ENCODE peak calls at places on chromosome 6, in ten cellular contexts. K is ELR; J is GM13977; I is pulmonary artery endothelial cell; N is stimulated activated naive CD4-positive, alpha-beta T cell; F is LoVo; W is NCI-H2029; P is GM04504; Z is AG08395; C is stimulated activated CD4-positive, alpha-beta T cell treated with anti-CD3 and anti-CD28 coated beads, Interleukin-4, amount 100 ng/mL, for 48 hours. A is an unnamed sample.

GRCh38 chr6:158050955-158051354 is 69.3 kb downstream of the SYNJ2 start:
- DNase-seq in W (no peak), F (no peak), J (no peak), N (no peak), K (peak), C (no peak), P (peak), I (no peak), Z (peak), A (no peak)

GRCh38 chr6:84526631-84527030 is 237.8 kb downstream of the TBX18 start:
- DNase-seq in C (no peak), F (no peak), I (no peak), Z (no peak), W (no peak), P (no peak), J (no peak), K (no peak), N (no peak), A (no peak)

GRCh38 chr6:3773696-3774298 is 22.3 kb upstream of the PXDC1 start:
- DNase-seq in I (no peak), J (no peak), P (no peak), Z (peak), K (no peak), W (no peak), N (no peak), F (no peak), C (no peak), A (peak)

GRCh38 chr6:152401978-152402377 is 235.2 kb downstream of the SYNE1 start:
- DNase-seq in J (no peak), F (peak), W (no peak), Z (peak), P (peak), N (no peak), C (no peak), K (peak), I (no peak), A (no peak)

GRCh38 chr6:94052754-94053153 is 633.4 kb upstream of the EPHA7 start:
- DNase-seq in P (no peak), N (no peak), C (no peak), I (no peak), K (no peak), J (no peak), F (no peak), Z (no peak), W (no peak), A (no peak)

GRCh38 chr6:111997078-111997862 is 56.6 kb upstream of the CCN6 start:
- DNase-seq in J (peak), P (peak), F (peak), N (peak), K (peak), W (peak), I (no peak), Z (peak), C (peak), A (peak)

GRCh38 chr6:168206186-168206585 is 113.4 kb downstream of the DACT2 start:
- DNase-seq in J (no peak), F (no peak), N (no peak), K (no peak), C (no peak), W (no peak), Z (peak), I (no peak), P (no peak), A (no peak)

GRCh38 chr6:137541531-137541930 is 47.3 kb upstream of the OLIG3 start:
- DNase-seq in Z (no peak), W (no peak), C (no peak), I (no peak), J (no peak), F (no peak), N (no peak), P (no peak), K (no peak), A (no peak)

GRCh38 chr6:130223508-130223907 is 757 bp upstream of the SAMD3 start:
- DNase-seq in I (no peak), Z (no peak), F (no peak), J (peak), C (peak), P (no peak), K (peak), N (peak), W (no peak), A (no peak)

GRCh38 chr6:10272591-10272990 is 142.3 kb downstream of the TFAP2A start:
- DNase-seq in N (no peak), C (no peak), W (no peak), K (peak), P (no peak), J (no peak), Z (peak), I (no peak), F (no peak), A (no peak)

GRCh38 chr6:22765015-22765414 is 195.6 kb downstream of the HDGFL1 start:
- DNase-seq in C (no peak), F (no peak), P (no peak), K (peak), N (no peak), Z (no peak), W (no peak), I (peak), J (no peak), A (peak)

GRCh38 chr6:30265166-30265565 is 52.0 kb upstream of the TRIM26 start:
- DNase-seq in J (no peak), F (no peak), K (no peak), I (no peak), W (no peak), P (no peak), Z (no peak), N (no peak), C (no peak), A (no peak)

GRCh38 chr6:76779068-76779467 is 684.2 kb downstream of the HTR1B start:
- DNase-seq in N (no peak), I (no peak), K (no peak), F (no peak), Z (no peak), C (no peak), P (no peak), J (no peak), W (no peak), A (no peak)

GRCh38 chr6:130140084-130140483 is 82.7 kb downstream of the SAMD3 start:
- DNase-seq in F (no peak), N (no peak), C (no peak), W (no peak), Z (no peak), K (no peak), I (no peak), P (no peak), J (no peak), A (no peak)

GRCh38 chr6:99836471-99836870 is 157.6 kb downstream of the MCHR2 start:
- DNase-seq in Z (no peak), F (no peak), P (no peak), C (no peak), K (no peak), W (no peak), J (no peak), N (no peak), I (no peak), A (no peak)

GRCh38 chr6:70753870-70754269 is 86.2 kb downstream of the SMAP1 start:
- DNase-seq in K (no peak), I (no peak), C (no peak), Z (no peak), J (no peak), F (no peak), W (no peak), N (no peak), P (no peak), A (no peak)

GRCh38 chr6:44920952-44921491 is 407.1 kb upstream of the RUNX2 start:
- DNase-seq in I (no peak), C (no peak), J (no peak), W (peak), Z (no peak), F (no peak), N (no peak), P (no peak), K (no peak), A (peak)

GRCh38 chr6:138805431-138805830 is 9.5 kb downstream of the ECT2L start:
- DNase-seq in P (peak), F (no peak), I (no peak), K (peak), C (no peak), W (no peak), J (no peak), Z (peak), N (no peak), A (no peak)

GRCh38 chr6:136129365-136129764 is 120.7 kb downstream of the MTFR2 start:
- DNase-seq in C (no peak), N (no peak), I (no peak), P (no peak), W (no peak), Z (no peak), F (no peak), K (no peak), J (no peak), A (no peak)

GRCh38 chr6:91477688-91478087 is 890.8 kb upstream of the MAP3K7 start:
- DNase-seq in W (no peak), K (no peak), I (no peak), N (no peak), J (no peak), C (no peak), Z (no peak), F (no peak), P (no peak), A (no peak)

GRCh38 chr6:20092071-20092566 is 120.2 kb downstream of the MBOAT1 start:
- DNase-seq in C (no peak), J (no peak), Z (peak), K (peak), F (peak), W (peak), N (peak), P (peak), I (peak), A (peak)